ENCODE peak calls at places on chromosomes 3 and 15, in six cellular contexts. One of them, this sample, is unnamed.

GRCh38 chr15:70410371-70410975 is 312.8 kb upstream of the TLE3 start:
- ATAC-seq in HepG2: no peak
- ATAC-seq in GM12878: no peak
- ATAC-seq in upper lobe of left lung: no peak
- ATAC-seq in A549: no peak
- ATAC-seq in K562: no peak
- ATAC-seq in this sample: no peak

GRCh38 chr3:43766672-43767465 is 76.1 kb downstream of the ABHD5 start:
- ATAC-seq in HepG2: no peak
- ATAC-seq in GM12878: no peak
- ATAC-seq in upper lobe of left lung: no peak
- ATAC-seq in A549: no peak
- ATAC-seq in K562: no peak
- ATAC-seq in this sample: no peak

GRCh38 chr3:106839576-106840280 is 537.5 kb upstream of the CCDC54 start:
- ATAC-seq in HepG2: no peak
- ATAC-seq in GM12878: no peak
- ATAC-seq in upper lobe of left lung: no peak
- ATAC-seq in A549: no peak
- ATAC-seq in K562: no peak
- ATAC-seq in this sample: no peak

GRCh38 chr15:84112025-84112424 is 123.5 kb upstream of the GOLGA6L4 start:
- ATAC-seq in HepG2: no peak
- ATAC-seq in GM12878: peak
- ATAC-seq in upper lobe of left lung: no peak
- ATAC-seq in A549: no peak
- ATAC-seq in K562: peak
- ATAC-seq in this sample: no peak

GRCh38 chr15:63600001-63600645 is 2.9 kb downstream of the FBXL22 start:
- ATAC-seq in HepG2: peak
- ATAC-seq in GM12878: peak
- ATAC-seq in upper lobe of left lung: peak
- ATAC-seq in A549: peak
- ATAC-seq in K562: no peak
- ATAC-seq in this sample: peak

GRCh38 chr3:130379274-130379673 is 33.8 kb downstream of the COL6A5 start:
- ATAC-seq in HepG2: no peak
- ATAC-seq in GM12878: no peak
- ATAC-seq in upper lobe of left lung: no peak
- ATAC-seq in A549: no peak
- ATAC-seq in K562: no peak
- ATAC-seq in this sample: no peak

GRCh38 chr3:71150293-71150954 is 433.1 kb downstream of the FOXP1 start:
- ATAC-seq in HepG2: no peak
- ATAC-seq in GM12878: peak
- ATAC-seq in upper lobe of left lung: no peak
- ATAC-seq in A549: no peak
- ATAC-seq in K562: no peak
- ATAC-seq in this sample: no peak

GRCh38 chr3:107994181-107994580 is 96.7 kb downstream of the CD47 start:
- ATAC-seq in HepG2: no peak
- ATAC-seq in GM12878: no peak
- ATAC-seq in upper lobe of left lung: no peak
- ATAC-seq in A549: no peak
- ATAC-seq in K562: no peak
- ATAC-seq in this sample: no peak

GRCh38 chr3:88509582-88509981 is 359.8 kb downstream of the C3orf38 start:
- ATAC-seq in HepG2: peak
- ATAC-seq in GM12878: no peak
- ATAC-seq in upper lobe of left lung: no peak
- ATAC-seq in A549: no peak
- ATAC-seq in K562: no peak
- ATAC-seq in this sample: no peak

GRCh38 chr15:63195257-63196023 is 6.0 kb downstream of the RAB8B start:
- ATAC-seq in HepG2: no peak
- ATAC-seq in GM12878: peak
- ATAC-seq in upper lobe of left lung: no peak
- ATAC-seq in A549: no peak
- ATAC-seq in K562: peak
- ATAC-seq in this sample: no peak

GRCh38 chr3:52423214-52423613 is 21.7 kb downstream of the SEMA3G start:
- ATAC-seq in HepG2: no peak
- ATAC-seq in GM12878: no peak
- ATAC-seq in upper lobe of left lung: no peak
- ATAC-seq in A549: no peak
- ATAC-seq in K562: no peak
- ATAC-seq in this sample: peak

GRCh38 chr3:10349801-10350200 is 28.9 kb upstream of the SEC13 start:
- ATAC-seq in HepG2: no peak
- ATAC-seq in GM12878: no peak
- ATAC-seq in upper lobe of left lung: no peak
- ATAC-seq in A549: no peak
- ATAC-seq in K562: no peak
- ATAC-seq in this sample: no peak

GRCh38 chr3:67016522-67017080 is 18.5 kb downstream of the KBTBD8 start:
- ATAC-seq in HepG2: no peak
- ATAC-seq in GM12878: peak
- ATAC-seq in upper lobe of left lung: no peak
- ATAC-seq in A549: no peak
- ATAC-seq in K562: no peak
- ATAC-seq in this sample: no peak

GRCh38 chr3:166962911-166963310 is 417.2 kb downstream of the ZBBX start:
- ATAC-seq in HepG2: no peak
- ATAC-seq in GM12878: no peak
- ATAC-seq in upper lobe of left lung: no peak
- ATAC-seq in A549: no peak
- ATAC-seq in K562: no peak
- ATAC-seq in this sample: no peak

GRCh38 chr15:88440021-88440420 is 27.2 kb downstream of the MRPL46 start:
- ATAC-seq in HepG2: no peak
- ATAC-seq in GM12878: no peak
- ATAC-seq in upper lobe of left lung: no peak
- ATAC-seq in A549: no peak
- ATAC-seq in K562: no peak
- ATAC-seq in this sample: no peak

GRCh38 chr15:38560456-38560926 is 4.1 kb downstream of the RASGRP1 start:
- ATAC-seq in HepG2: no peak
- ATAC-seq in GM12878: peak
- ATAC-seq in upper lobe of left lung: no peak
- ATAC-seq in A549: no peak
- ATAC-seq in K562: no peak
- ATAC-seq in this sample: no peak

GRCh38 chr3:186277268-186277909 is 84.6 kb downstream of the DGKG start:
- ATAC-seq in HepG2: peak
- ATAC-seq in GM12878: no peak
- ATAC-seq in upper lobe of left lung: no peak
- ATAC-seq in A549: peak
- ATAC-seq in K562: peak
- ATAC-seq in this sample: peak

GRCh38 chr3:108064293-108064887 is 26.4 kb downstream of the CD47 start:
- ATAC-seq in HepG2: no peak
- ATAC-seq in GM12878: no peak
- ATAC-seq in upper lobe of left lung: no peak
- ATAC-seq in A549: no peak
- ATAC-seq in K562: no peak
- ATAC-seq in this sample: no peak

GRCh38 chr15:56356616-56357015 is 8.6 kb upstream of the TEX9 start:
- ATAC-seq in HepG2: no peak
- ATAC-seq in GM12878: peak
- ATAC-seq in upper lobe of left lung: no peak
- ATAC-seq in A549: no peak
- ATAC-seq in K562: no peak
- ATAC-seq in this sample: no peak

DNA sequence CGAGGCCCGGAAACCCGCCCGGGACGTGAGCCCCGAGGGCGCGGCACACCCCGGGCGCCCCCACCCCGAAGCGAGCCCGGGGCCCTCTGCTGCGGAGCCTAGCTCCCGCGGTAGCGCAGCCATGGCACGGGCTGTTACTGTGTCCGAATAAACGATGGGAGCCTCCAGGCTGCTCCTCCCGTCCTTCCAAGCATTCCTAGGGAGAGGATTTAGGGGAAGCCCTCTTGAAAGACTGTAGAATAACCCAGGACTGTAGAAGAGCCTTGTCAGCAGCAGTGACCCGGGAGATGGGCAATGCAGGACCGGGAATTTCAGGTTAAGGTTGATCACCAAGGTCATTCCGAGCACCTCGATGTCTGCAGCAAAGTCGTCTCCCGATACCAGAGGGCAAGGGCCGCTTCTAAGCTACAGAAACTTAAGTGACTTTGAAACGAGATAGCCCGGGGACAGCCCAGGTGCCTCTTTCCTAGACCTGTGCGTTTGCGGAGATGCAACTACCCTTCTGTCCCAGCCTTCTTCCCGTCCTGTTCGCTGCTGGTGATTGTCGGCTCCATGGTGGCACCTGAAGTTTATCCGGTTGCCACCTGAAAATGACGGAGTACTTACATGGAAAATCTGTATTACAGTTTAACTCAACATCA is 729 bp upstream of the MYO5A start:
- ATAC-seq in HepG2: peak
- ATAC-seq in GM12878: peak
- ATAC-seq in upper lobe of left lung: peak
- ATAC-seq in A549: no peak
- ATAC-seq in K562: peak
- ATAC-seq in this sample: no peak
- TF ChIP-seq EP300 in HepG2: no peak
- TF ChIP-seq EP300 in GM12878: no peak
- TF ChIP-seq EP300 in upper lobe of left lung: no peak
- TF ChIP-seq EP300 in A549: no peak
- TF ChIP-seq EP300 in K562: no peak
- TF ChIP-seq EP300 in this sample: no peak

DNA sequence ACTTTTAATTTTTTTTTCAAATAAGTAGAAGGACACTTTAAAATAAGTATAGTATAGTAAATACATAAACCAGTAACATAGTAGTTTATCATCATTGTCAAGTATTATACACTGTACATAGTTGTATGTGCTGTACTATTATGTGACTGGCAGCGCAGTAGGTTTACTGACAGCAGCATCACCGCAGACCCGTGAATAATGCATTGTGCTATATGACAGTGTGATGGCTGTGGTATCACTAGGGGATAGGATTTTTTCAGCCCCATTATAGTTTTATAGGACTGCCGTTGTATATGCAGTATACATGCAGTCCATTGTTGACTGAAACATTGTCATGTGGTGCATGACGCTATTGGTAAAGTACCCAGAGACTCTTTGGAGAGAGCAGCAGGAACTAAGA is 306.5 kb downstream of the SQOR start:
- ATAC-seq in HepG2: no peak
- ATAC-seq in GM12878: no peak
- ATAC-seq in upper lobe of left lung: no peak
- ATAC-seq in A549: no peak
- ATAC-seq in K562: no peak
- ATAC-seq in this sample: no peak
- TF ChIP-seq EP300 in HepG2: no peak
- TF ChIP-seq EP300 in GM12878: no peak
- TF ChIP-seq EP300 in upper lobe of left lung: no peak
- TF ChIP-seq EP300 in A549: no peak
- TF ChIP-seq EP300 in K562: no peak
- TF ChIP-seq EP300 in this sample: no peak

DNA sequence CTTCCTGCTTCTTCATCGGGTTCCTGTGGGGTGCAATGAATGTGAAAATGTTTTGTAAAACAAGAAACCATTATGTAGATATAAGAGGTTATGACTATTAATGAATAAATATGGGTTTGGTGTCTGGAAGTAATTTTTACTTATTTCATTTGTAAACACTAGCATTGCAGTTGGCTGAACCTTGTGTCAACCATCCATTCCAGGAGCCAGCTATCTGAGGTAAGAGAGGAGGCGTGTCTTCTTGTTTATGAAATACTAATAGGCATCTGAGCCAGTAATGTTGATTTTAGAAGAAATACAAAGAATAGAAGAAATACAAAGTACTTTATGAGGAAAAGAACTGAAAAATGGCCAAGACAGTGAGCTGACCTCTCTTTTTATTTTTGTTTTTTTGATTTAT is 187.5 kb downstream of the LPP start:
- ATAC-seq in HepG2: no peak
- ATAC-seq in GM12878: no peak
- ATAC-seq in upper lobe of left lung: no peak
- ATAC-seq in A549: no peak
- ATAC-seq in K562: no peak
- ATAC-seq in this sample: peak
- TF ChIP-seq EP300 in HepG2: no peak
- TF ChIP-seq EP300 in GM12878: no peak
- TF ChIP-seq EP300 in upper lobe of left lung: no peak
- TF ChIP-seq EP300 in A549: no peak
- TF ChIP-seq EP300 in K562: no peak
- TF ChIP-seq EP300 in this sample: no peak

DNA sequence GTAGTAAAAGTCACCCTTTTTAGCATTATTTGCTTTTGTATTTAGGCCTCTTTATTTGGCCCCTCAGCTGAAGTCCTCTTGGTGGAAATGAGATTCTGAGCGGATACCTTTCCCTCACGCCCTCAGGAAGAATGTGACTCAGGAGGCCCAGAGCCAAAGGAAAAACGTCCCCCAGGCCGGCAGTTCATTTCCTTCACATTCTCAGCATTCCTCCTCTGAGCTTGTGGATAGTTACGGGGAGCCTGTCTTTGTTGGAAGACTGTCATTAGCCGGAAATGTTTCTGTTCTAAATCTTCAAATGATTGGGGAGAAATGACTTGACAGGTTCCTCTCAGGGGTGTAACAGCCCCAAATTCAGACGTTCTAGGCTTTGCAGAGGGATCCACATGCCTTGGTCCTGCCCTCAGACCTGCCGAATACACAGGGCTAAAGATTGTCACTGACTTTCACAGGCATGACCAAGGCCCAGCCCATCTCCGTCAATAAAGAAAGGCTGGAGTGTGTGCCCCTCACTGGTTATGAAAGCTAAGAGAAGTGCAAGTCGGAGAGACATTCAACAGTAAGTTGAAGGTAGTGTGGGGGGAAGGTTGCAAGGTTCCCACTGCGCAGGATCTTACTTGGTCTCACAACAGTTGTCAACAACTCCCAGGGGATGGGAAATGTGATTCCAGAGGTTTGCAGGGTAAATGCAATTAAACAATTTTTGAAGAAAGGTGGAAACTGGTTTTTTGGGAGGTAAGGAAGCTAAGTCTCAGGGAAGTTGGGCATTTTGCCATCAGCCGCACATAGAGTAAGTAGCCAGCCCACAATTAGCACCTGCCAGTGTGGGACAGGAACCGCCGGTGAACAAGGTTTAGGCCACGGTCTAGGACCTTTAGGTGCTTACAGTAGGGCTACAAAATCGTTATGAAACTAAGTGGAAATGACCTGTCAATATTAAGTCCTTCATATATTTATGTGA is 39.7 kb upstream of the MYZAP start:
- ATAC-seq in HepG2: no peak
- ATAC-seq in GM12878: no peak
- ATAC-seq in upper lobe of left lung: peak
- ATAC-seq in A549: peak
- ATAC-seq in K562: no peak
- ATAC-seq in this sample: peak
- TF ChIP-seq EP300 in HepG2: no peak
- TF ChIP-seq EP300 in GM12878: no peak
- TF ChIP-seq EP300 in upper lobe of left lung: no peak
- TF ChIP-seq EP300 in A549: no peak
- TF ChIP-seq EP300 in K562: no peak
- TF ChIP-seq EP300 in this sample: no peak

GRCh38 chr3:68964694-68965093 is 32.3 kb upstream of the TAFA4 start:
- ATAC-seq in HepG2: no peak
- ATAC-seq in GM12878: no peak
- ATAC-seq in upper lobe of left lung: no peak
- ATAC-seq in A549: no peak
- ATAC-seq in K562: no peak
- ATAC-seq in this sample: no peak
- TF ChIP-seq EP300 in HepG2: no peak
- TF ChIP-seq EP300 in GM12878: no peak
- TF ChIP-seq EP300 in upper lobe of left lung: no peak
- TF ChIP-seq EP300 in A549: no peak
- TF ChIP-seq EP300 in K562: no peak
- TF ChIP-seq EP300 in this sample: no peak